ENCODE peak calls at places on chromosome 1, in eight cellular contexts. E is upper lobe of right lung; N is CD8-positive, alpha-beta memory T cell; A is colonic mucosa; U is brain microvascular endothelial cell; S is substantia nigra; D is tibial nerve; I is fibroblast of lung. W is an unnamed sample.

GRCh38 chr1:168098534-168099313 is 38.0 kb downstream of the GPR161 start:
- DNase-seq in N (no peak), A (no peak), D (no peak), S (no peak), I (no peak), E (no peak), U (no peak), W (no peak)

GRCh38 chr1:21174638-21175323 is 1.9 kb downstream of the EIF4G3 start:
- DNase-seq in S (no peak), A (no peak), U (peak), N (no peak), I (peak), E (no peak), D (no peak), W (no peak)

GRCh38 chr1:208242829-208243521 is 1.2 kb downstream of the PLXNA2 start:
- DNase-seq in S (no peak), N (no peak), U (no peak), I (peak), D (no peak), E (peak), A (no peak), W (no peak)

GRCh38 chr1:44500181-44501021 is 95.3 kb downstream of the RNF220 start:
- DNase-seq in D (no peak), I (peak), E (no peak), A (no peak), U (peak), S (peak), N (no peak), W (no peak)

GRCh38 chr1:200131551-200132125 is 104.1 kb downstream of the NR5A2 start:
- DNase-seq in I (no peak), S (no peak), D (no peak), A (peak), N (no peak), E (no peak), U (peak), W (no peak)

GRCh38 chr1:46811053-46811452 is 12.2 kb downstream of the CYP4B1 start:
- DNase-seq in D (no peak), U (no peak), S (no peak), A (no peak), I (no peak), E (no peak), N (no peak), W (no peak)

GRCh38 chr1:218182455-218182854 is 102.6 kb upstream of the RRP15 start:
- DNase-seq in I (no peak), N (no peak), E (no peak), S (no peak), D (no peak), A (no peak), U (no peak), W (no peak)

GRCh38 chr1:92792340-92792782 is 7.5 kb upstream of the EVI5 start:
- DNase-seq in E (no peak), U (no peak), N (no peak), A (no peak), D (no peak), S (no peak), I (no peak), W (no peak)

GRCh38 chr1:201626629-201627275 is 87.8 kb downstream of the NAV1 start:
- DNase-seq in N (no peak), A (no peak), S (no peak), U (no peak), I (no peak), D (no peak), E (no peak), W (no peak)

GRCh38 chr1:5748286-5749225 is 243.7 kb downstream of the NPHP4 start:
- DNase-seq in D (no peak), S (no peak), I (no peak), A (no peak), U (no peak), N (no peak), E (peak), W (no peak)

GRCh38 chr1:5751833-5752714 is 240.2 kb downstream of the NPHP4 start:
- DNase-seq in D (no peak), E (no peak), I (no peak), U (no peak), A (no peak), N (no peak), S (no peak), W (no peak)

GRCh38 chr1:5752715-5753330 is 239.4 kb downstream of the NPHP4 start:
- DNase-seq in D (no peak), S (no peak), E (peak), U (no peak), N (no peak), A (no peak), I (no peak), W (no peak)

GRCh38 chr1:5751171-5751556 is 241.1 kb downstream of the NPHP4 start:
- DNase-seq in D (no peak), S (no peak), A (no peak), E (peak), N (no peak), I (no peak), U (no peak), W (no peak)

GRCh38 chr1:5750186-5751170 is 241.7 kb downstream of the NPHP4 start:
- DNase-seq in A (no peak), D (no peak), E (peak), N (no peak), S (no peak), U (no peak), I (no peak), W (no peak)
- H3K27ac ChIP-seq in A (no peak), D (no peak), E (no peak), N (no peak), S (no peak), U (no peak), I (no peak), W (no peak)

GRCh38 chr1:16251381-16251780 is 14.4 kb upstream of the CPLANE2 start:
- DNase-seq in U (no peak), A (no peak), S (no peak), E (peak), N (no peak), D (no peak), I (no peak), W (no peak)

GRCh38 chr1:16252912-16253311 is 15.9 kb upstream of the CPLANE2 start:
- DNase-seq in N (no peak), U (no peak), A (no peak), E (no peak), I (no peak), D (no peak), S (no peak), W (no peak)

GRCh38 chr1:16249838-16250241 is 12.9 kb upstream of the CPLANE2 start:
- DNase-seq in A (no peak), S (no peak), U (no peak), I (peak), E (peak), N (no peak), D (peak), W (peak)

GRCh38 chr1:16248603-16249534 is 11.9 kb upstream of the CPLANE2 start:
- DNase-seq in S (no peak), A (peak), E (peak), D (peak), N (no peak), U (peak), I (peak), W (peak)

DNA sequence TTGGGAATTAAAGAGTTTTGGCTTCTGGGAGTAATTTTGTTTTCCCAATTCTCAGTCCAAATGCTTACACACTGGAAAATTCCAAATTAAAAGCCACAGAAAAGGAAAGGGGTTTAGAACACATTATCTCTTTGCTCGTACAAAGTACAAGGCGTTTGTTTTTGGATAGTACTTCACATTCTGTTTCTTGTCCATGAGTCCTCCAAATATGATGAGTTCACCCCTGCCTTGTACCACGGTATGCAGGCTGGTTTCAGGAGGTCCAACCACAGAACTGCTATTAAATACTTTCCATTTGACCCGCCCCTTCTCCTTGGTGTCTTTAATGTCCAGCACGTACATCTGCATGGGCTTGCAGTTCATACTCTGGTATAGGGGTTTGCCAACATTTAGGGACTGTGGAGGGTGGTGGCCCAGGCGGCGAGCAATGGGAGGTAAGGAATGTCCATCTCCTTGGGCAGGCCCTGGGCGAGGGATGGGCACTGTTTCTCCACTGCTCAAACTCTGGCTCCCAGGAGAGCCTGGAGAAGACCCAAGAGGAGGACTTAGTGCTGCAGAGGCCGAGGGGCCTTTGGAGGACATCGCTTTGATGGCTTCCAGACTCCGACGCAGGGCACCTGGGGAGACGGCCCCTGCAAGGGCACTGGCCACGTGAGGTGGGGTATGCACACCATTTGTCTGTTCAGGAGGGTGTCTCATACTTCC is 13.7 kb upstream of the CPLANE2 start:
- DNase-seq in N (no peak), U (no peak), E (peak), D (no peak), S (no peak), A (no peak), I (no peak), W (no peak)
- H3K27ac ChIP-seq in N (no peak), U (no peak), E (peak), D (peak), S (no peak), A (no peak), I (no peak), W (peak)

GRCh38 chr1:64006276-64007051 is 197.0 kb upstream of the UBE2U start:
- DNase-seq in D (no peak), A (no peak), N (no peak), I (peak), E (no peak), U (peak), S (no peak), W (no peak)
- H3K27ac ChIP-seq in D (no peak), A (no peak), N (no peak), I (no peak), E (no peak), U (no peak), S (no peak), W (peak)

GRCh38 chr1:9889411-9889810 is 20.7 kb downstream of the CTNNBIP1 start:
- DNase-seq in U (no peak), I (no peak), N (no peak), S (no peak), D (no peak), E (no peak), A (no peak), W (no peak)

GRCh38 chr1:9892563-9893528 is 17.2 kb downstream of the CTNNBIP1 start:
- DNase-seq in U (peak), A (no peak), N (no peak), D (no peak), I (peak), S (no peak), E (no peak), W (no peak)

GRCh38 chr1:9888886-9889285 is 21.2 kb downstream of the CTNNBIP1 start:
- DNase-seq in I (no peak), D (no peak), A (no peak), U (no peak), E (no peak), N (no peak), S (no peak), W (no peak)

GRCh38 chr1:9890224-9890731 is 19.8 kb downstream of the CTNNBIP1 start:
- DNase-seq in A (no peak), N (no peak), U (peak), D (no peak), E (no peak), I (peak), S (no peak), W (no peak)

DNA sequence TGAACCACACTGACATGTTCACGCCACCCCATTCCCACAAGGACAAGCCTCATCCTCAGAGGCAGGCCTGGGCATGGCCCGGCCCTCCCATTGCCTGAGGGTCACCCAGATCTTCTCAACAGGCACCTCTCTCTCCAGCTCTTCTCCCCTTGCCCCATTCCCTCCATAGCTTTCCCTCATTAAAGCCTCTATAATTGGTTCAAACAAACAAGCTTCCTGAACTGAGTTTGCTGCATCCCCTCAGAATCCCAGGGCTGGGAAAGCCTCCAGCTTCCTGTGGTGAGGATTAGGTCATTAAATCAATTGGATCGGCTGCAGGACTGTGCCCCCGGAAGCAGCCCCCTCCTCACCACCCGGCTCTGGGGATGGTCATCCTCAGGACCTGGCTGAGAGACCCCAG is 18.9 kb downstream of the CTNNBIP1 start:
- DNase-seq in N (no peak), E (no peak), U (no peak), I (no peak), D (no peak), S (no peak), A (no peak), W (no peak)
- H3K27ac ChIP-seq in N (no peak), E (peak), U (no peak), I (peak), D (no peak), S (no peak), A (no peak), W (no peak)

GRCh38 chr1:108584320-108584968 is 24.5 kb downstream of the EEIG2 start:
- DNase-seq in I (no peak), S (no peak), A (no peak), D (no peak), E (no peak), N (no peak), U (no peak), W (no peak)
- H3K27ac ChIP-seq in I (no peak), S (no peak), A (peak), D (peak), E (peak), N (no peak), U (peak), W (no peak)

GRCh38 chr1:216785760-216786159 is 62.5 kb upstream of the ESRRG start:
- DNase-seq in N (no peak), I (peak), A (no peak), E (no peak), D (no peak), U (no peak), S (no peak), W (no peak)
- H3K27ac ChIP-seq in N (no peak), I (no peak), A (no peak), E (no peak), D (peak), U (no peak), S (no peak), W (no peak)

DNA sequence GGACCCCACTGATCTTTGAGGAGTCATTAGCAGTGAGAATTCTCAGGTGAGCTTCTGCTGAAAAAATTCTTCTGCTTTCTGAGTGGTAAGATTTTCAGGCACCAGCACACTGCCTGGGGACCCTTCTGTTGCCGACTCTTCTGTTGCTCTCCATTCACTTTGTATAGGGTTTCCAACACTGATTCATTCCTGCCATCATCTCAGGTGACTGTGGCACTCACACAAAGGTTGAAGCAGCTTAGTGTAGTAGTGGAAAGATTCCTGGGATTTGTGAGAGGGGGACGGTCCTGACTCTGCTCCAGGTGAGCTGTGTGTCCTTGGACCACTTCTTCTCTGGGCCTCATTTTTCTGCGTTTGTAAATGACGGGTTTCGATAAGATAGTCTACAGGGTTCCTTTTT is 9.4 kb downstream of the UTP11 start:
- DNase-seq in U (no peak), D (no peak), S (no peak), A (no peak), E (no peak), N (no peak), I (no peak), W (no peak)
- H3K27ac ChIP-seq in U (no peak), D (peak), S (no peak), A (no peak), E (no peak), N (no peak), I (no peak), W (no peak)

GRCh38 chr1:153698648-153699004 is 20.1 kb downstream of the NPR1 start:
- DNase-seq in U (no peak), N (no peak), E (no peak), S (no peak), I (no peak), D (no peak), A (no peak), W (no peak)

GRCh38 chr1:153699116-153699515 is 20.6 kb downstream of the NPR1 start:
- DNase-seq in A (no peak), E (no peak), U (peak), N (no peak), S (no peak), D (no peak), I (peak), W (no peak)

GRCh38 chr1:153697873-153698647 is 19.6 kb downstream of the NPR1 start:
- DNase-seq in D (peak), S (no peak), I (peak), E (peak), N (no peak), U (no peak), A (peak), W (peak)

GRCh38 chr1:153697191-153697872 is 18.8 kb downstream of the NPR1 start:
- DNase-seq in N (no peak), A (no peak), I (peak), S (no peak), D (no peak), E (peak), U (no peak), W (peak)

GRCh38 chr1:153699768-153700167 is 21.3 kb downstream of the NPR1 start:
- DNase-seq in A (no peak), U (no peak), E (no peak), S (no peak), D (no peak), I (no peak), N (no peak), W (no peak)
- H3K27ac ChIP-seq in A (no peak), U (no peak), E (no peak), S (no peak), D (no peak), I (no peak), N (no peak), W (peak)

W was measured in thoracic aorta.